ENCODE peak calls at places on chromosomes 2 and 18, in four cellular contexts. Z is H9, H is IMR-90, S is H1. A is an unnamed sample.
A peak's percentile ranks its signal among the peaks of the same experiment; 100 is the strongest.

GRCh38 chr2:84885111-84885510 is 4.2 kb upstream of the TRABD2A start:
- DNase-seq in Z (peak; percentile 3), H (no peak), S (no peak), A (no peak)

GRCh38 chr2:27901219-27901618 is 10.7 kb downstream of the BABAM2 start:
- DNase-seq in Z (no peak), H (peak; percentile 32), S (no peak), A (no peak)

GRCh38 chr2:23721454-23721826 is 205.5 kb downstream of the ATAD2B start:
- DNase-seq in Z (no peak), H (no peak), S (no peak), A (no peak)

GRCh38 chr2:108403494-108403893 is 25.7 kb downstream of the SULT1C4 start:
- DNase-seq in Z (peak; percentile 95), H (peak; percentile 73), S (peak; percentile 64), A (peak; percentile 95)

GRCh38 chr2:11533278-11534077 is at the start of gene GREB1:
- DNase-seq in Z (no peak), H (no peak), S (no peak), A (no peak)

GRCh38 chr18:26928669-26929313 is 63.3 kb upstream of the AQP4 start:
- DNase-seq in Z (no peak), H (no peak), S (no peak), A (no peak)

GRCh38 chr2:37858197-37858711 is 66.8 kb upstream of the RMDN2 start:
- DNase-seq in Z (no peak), H (peak; percentile 77), S (no peak), A (peak; percentile 56)

GRCh38 chr2:237264480-237265219 is 149.3 kb downstream of the COL6A3 start:
- DNase-seq in Z (no peak), H (peak; percentile 95), S (no peak), A (no peak)

GRCh38 chr2:120596990-120597594 is 138.6 kb upstream of the GLI2 start:
- DNase-seq in Z (no peak), H (peak; percentile 56), S (no peak), A (no peak)

GRCh38 chr2:210162466-210163124 is 8.6 kb downstream of the KANSL1L start:
- DNase-seq in Z (no peak), H (no peak), S (no peak), A (no peak)

GRCh38 chr2:186530314-186530713 is 44.3 kb downstream of the ZC3H15 start:
- DNase-seq in Z (no peak), H (no peak), S (no peak), A (no peak)

GRCh38 chr2:229815342-229815741 is 101.0 kb upstream of the DNER start:
- DNase-seq in Z (no peak), H (peak; percentile 58), S (no peak), A (no peak)

GRCh38 chr2:164881524-164881923 is 39.9 kb upstream of the COBLL1 start:
- DNase-seq in Z (no peak), H (no peak), S (no peak), A (no peak)

GRCh38 chr2:161273038-161273760 is 35.0 kb upstream of the PSMD14 start:
- DNase-seq in Z (no peak), H (peak; percentile 72), S (no peak), A (peak; percentile 70)

GRCh38 chr18:45920367-45920766 is 46.8 kb downstream of the EPG5 start:
- DNase-seq in Z (no peak), H (peak; percentile 62), S (no peak), A (no peak)

GRCh38 chr2:155663265-155663664 is 669.3 kb downstream of the NR4A2 start:
- DNase-seq in Z (no peak), H (no peak), S (no peak), A (no peak)

GRCh38 chr2:146623771-146624170 is 1221.1 kb upstream of the ACVR2A start:
- DNase-seq in Z (no peak), H (peak; percentile 67), S (no peak), A (no peak)

GRCh38 chr18:2909431-2910140 is 62.8 kb downstream of the EMILIN2 start:
- DNase-seq in Z (no peak), H (no peak), S (no peak), A (no peak)

GRCh38 chr18:22998336-22998735 is 65.2 kb downstream of the RBBP8 start:
- DNase-seq in Z (no peak), H (no peak), S (no peak), A (peak; percentile 21)

GRCh38 chr18:57048351-57048750 is 98.5 kb upstream of the BOD1L2 start:
- DNase-seq in Z (no peak), H (no peak), S (no peak), A (no peak)

GRCh38 chr18:24054130-24054529 is 39.6 kb downstream of the TTC39C start:
- DNase-seq in Z (no peak), H (peak; percentile 47), S (no peak), A (no peak)

GRCh38 chr18:22094375-22094767 is 75.0 kb upstream of the GATA6 start:
- DNase-seq in Z (no peak), H (no peak), S (no peak), A (peak; percentile 89)

GRCh38 chr2:216404010-216404618 is 8.2 kb upstream of the SMARCAL1 start:
- DNase-seq in Z (peak; percentile 44), H (peak; percentile 37), S (peak; percentile 69), A (peak; percentile 44)

GRCh38 chr2:179020156-179020750 is 29.7 kb downstream of the CCDC141 start:
- DNase-seq in Z (peak; percentile 67), H (no peak), S (peak; percentile 83), A (peak; percentile 70)

GRCh38 chr2:174337337-174338154 is 2.8 kb downstream of the SP9 start:
- DNase-seq in Z (peak; percentile 66), H (no peak), S (peak; percentile 78), A (peak; percentile 65)

GRCh38 chr18:27017901-27018500 is 152.5 kb upstream of the AQP4 start:
- DNase-seq in Z (no peak), H (no peak), S (no peak), A (peak; percentile 25)

DNA sequence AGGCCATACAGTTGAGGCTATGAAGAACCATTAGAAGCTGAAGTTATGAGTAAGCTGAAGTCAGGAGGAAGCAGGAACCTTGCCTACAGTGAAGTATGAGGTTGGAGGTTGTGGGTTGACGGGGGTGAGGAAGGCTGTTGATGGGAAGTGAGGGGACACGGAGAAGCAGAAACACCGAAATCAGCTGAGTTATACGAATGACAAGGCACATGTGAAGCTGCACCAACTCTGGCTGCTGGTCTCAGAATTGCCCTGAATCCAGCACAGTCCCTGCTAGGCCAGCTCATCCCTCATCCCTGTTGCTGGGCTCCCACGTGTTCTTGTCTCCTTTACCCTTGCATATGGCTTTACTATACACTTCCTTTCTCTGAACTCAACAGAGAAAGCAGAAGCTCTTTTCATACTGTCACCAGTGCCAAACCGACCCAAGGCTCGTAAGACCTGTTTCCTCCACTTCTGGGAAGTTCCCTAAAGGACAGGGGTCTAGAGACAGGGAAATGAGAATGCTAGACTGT is 9.2 kb upstream of the TMEM247 start:
- DNase-seq in Z (no peak), H (no peak), S (no peak), A (no peak)
- H4K8ac ChIP-seq in Z (no peak overlapping the region), H (no peak overlapping the region), S (no peak overlapping the region), A (no peak overlapping the region)

GRCh38 chr2:217969588-217969987 is 33.2 kb downstream of the TNS1 start:
- DNase-seq in Z (no peak), H (no peak), S (no peak), A (no peak)
- H3K56ac ChIP-seq in Z (no peak overlapping the region), H (no peak overlapping the region), S (no peak overlapping the region), A (no peak overlapping the region)

GRCh38 chr18:10290244-10291240 is 163.9 kb upstream of the APCDD1 start:
- DNase-seq in Z (no peak), H (peak; percentile 21), S (no peak), A (no peak)
- H4K8ac ChIP-seq in Z (no peak overlapping the region), H (no peak overlapping the region), S (no peak overlapping the region), A (no peak overlapping the region)

GRCh38 chr2:86185517-86186212 is 9.6 kb downstream of the IMMT start:
- DNase-seq in Z (no peak), H (no peak), S (no peak), A (peak; percentile 47)
- H3K56ac ChIP-seq in Z (no peak overlapping the region), H (no peak overlapping the region), S (no peak overlapping the region), A (peak overlapping the region; percentile 11)

DNA sequence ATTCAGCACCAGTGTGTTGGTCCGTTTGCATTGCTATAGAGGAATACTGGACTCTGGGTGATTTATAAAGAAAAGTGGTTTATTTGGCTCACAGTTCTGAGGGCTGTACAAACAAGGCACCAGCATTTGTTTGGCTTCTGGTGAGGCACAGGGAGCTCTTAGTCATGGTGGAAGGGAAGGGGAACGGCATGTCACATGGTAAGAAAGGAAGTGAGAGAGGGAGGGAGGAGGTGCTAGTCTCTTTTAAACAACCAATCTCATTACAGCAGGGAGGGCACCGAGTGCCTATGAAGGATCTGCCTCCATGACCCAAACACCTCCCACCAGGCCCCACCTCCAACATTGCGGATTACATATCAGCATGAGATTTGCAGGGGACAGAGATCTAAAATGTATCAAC is 143.9 kb upstream of the DLX2 start:
- DNase-seq in Z (no peak), H (peak; percentile 66), S (no peak), A (peak; percentile 70)
- H4K8ac ChIP-seq in Z (no peak overlapping the region), H (peak overlapping the region; percentile 60), S (no peak overlapping the region), A (no peak overlapping the region)

GRCh38 chr2:34738691-34739090 is 1139.6 kb upstream of the FAM98A start:
- DNase-seq in Z (peak; percentile 67), H (no peak), S (peak; percentile 65), A (peak; percentile 71)

GRCh38 chr2:34734042-34734441 is 1134.9 kb upstream of the FAM98A start:
- DNase-seq in Z (no peak), H (no peak), S (no peak), A (no peak)

GRCh38 chr2:34734662-34735061 is 1135.6 kb upstream of the FAM98A start:
- DNase-seq in Z (no peak), H (no peak), S (no peak), A (peak; percentile 62)

GRCh38 chr2:34731274-34731673 is 1132.2 kb upstream of the FAM98A start:
- DNase-seq in Z (no peak), H (no peak), S (no peak), A (peak; percentile 42)

DNA sequence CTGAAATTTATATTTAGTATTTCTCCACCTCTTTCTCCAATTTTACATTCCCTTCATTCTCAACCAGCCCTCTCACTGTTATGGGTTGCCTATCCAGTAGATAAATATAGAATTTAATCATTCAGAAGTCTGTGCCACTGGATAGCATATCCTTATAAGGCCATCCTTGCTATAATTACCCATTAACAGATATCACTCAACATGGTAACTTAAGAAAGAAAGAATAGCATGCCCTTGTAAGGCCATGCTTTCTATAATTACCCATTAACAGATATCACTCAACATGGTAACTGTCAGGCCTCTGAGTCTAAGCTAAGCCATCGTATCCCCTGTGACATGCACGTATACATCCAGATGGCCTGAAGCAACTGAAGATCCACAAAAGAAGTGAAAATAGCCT is 1137.4 kb upstream of the FAM98A start:
- DNase-seq in Z (no peak), H (no peak), S (no peak), A (no peak)
- H3K56ac ChIP-seq in Z (no peak overlapping the region), H (no peak overlapping the region), S (no peak overlapping the region), A (no peak overlapping the region)

A was measured in mesendoderm.